ENCODE peak calls at places on chromosome 11, in seven cellular contexts. E is stimulated activated CD4-positive, alpha-beta T cell treated with anti-CD3 and anti-CD28 coated beads, TNF-alpha, amount 100 ng/mL, for 48 hours; C is hippocampal formation; J is activated CD4-positive, alpha-beta T cell treated with anti-CD3 and anti-CD28 coated beads, Interleukin-2, amount 10 ng/mL, durations not matched to agents 7 days and 5 days; O is cardiac fibroblast; P is CD8-positive, alpha-beta memory T cell; Z is substantia nigra. L is an unnamed sample.

GRCh38 chr11:124893781-124894401 is 3.8 kb downstream of the ROBO4 start:
- DNase-seq in E (no peak), C (no peak), J (peak), O (no peak), P (no peak), Z (no peak), L (no peak)

GRCh38 chr11:2788751-2789140 is 89.0 kb upstream of the KCNQ1OT1 start:
- DNase-seq in E (no peak), C (no peak), J (no peak), O (no peak), P (no peak), Z (no peak), L (no peak)

GRCh38 chr11:124740277-124740882 is 638 bp downstream of the NRGN start:
- DNase-seq in E (peak), C (no peak), J (peak), O (peak), P (peak), Z (no peak), L (no peak)

GRCh38 chr11:121741954-121742361 is 289.2 kb upstream of the SORL1-AS1 start:
- DNase-seq in E (no peak), C (peak), J (no peak), O (peak), P (no peak), Z (peak), L (peak)

GRCh38 chr11:44329472-44330230 is 19.7 kb upstream of the ALX4 start:
- DNase-seq in E (no peak), C (no peak), J (no peak), O (no peak), P (no peak), Z (no peak), L (no peak)

GRCh38 chr11:68313574-68314202 is 1.3 kb downstream of the LRP5 start:
- DNase-seq in E (no peak), C (no peak), J (no peak), O (no peak), P (no peak), Z (no peak), L (no peak)

GRCh38 chr11:43358308-43358669 is 431 bp upstream of the TTC17 start:
- DNase-seq in E (no peak), C (no peak), J (no peak), O (no peak), P (no peak), Z (no peak), L (no peak)

GRCh38 chr11:65719887-65720236 is 736 bp downstream of the RNASEH2C start:
- DNase-seq in E (peak), C (no peak), J (peak), O (peak), P (no peak), Z (no peak), L (no peak)

GRCh38 chr11:111183706-111184105 is 61.8 kb upstream of the POU2AF2 start:
- DNase-seq in E (no peak), C (no peak), J (no peak), O (peak), P (no peak), Z (no peak), L (no peak)

GRCh38 chr11:103420593-103420992 is 311.4 kb downstream of the DYNC2H1 start:
- DNase-seq in E (no peak), C (no peak), J (no peak), O (peak), P (no peak), Z (no peak), L (no peak)

L was measured in amygdala.